ENCODE peak calls at places on chromosomes 12 and 14, in seven cellular contexts. Q, G, T, C, O, R and U are unnamed samples. For H3K9me3, the result is how much of the 10 kb centered on the place peaks cover.

GRCh38 chr12:59164991-59165718 is 244.9 kb upstream of the LRIG3 start:
- DNase-seq in Q (peak), G (peak), T (peak), C (no peak), O (no peak), R (no peak), U (peak)

GRCh38 chr12:41663487-41664258 is 475.6 kb downstream of the PDZRN4 start:
- DNase-seq in Q (peak), G (no peak), T (peak), C (no peak), O (no peak), R (no peak), U (peak)

GRCh38 chr14:60229614-60230013 is 19.4 kb upstream of the PPM1A start:
- DNase-seq in Q (no peak), G (no peak), T (no peak), C (no peak), O (no peak), R (no peak), U (no peak)

GRCh38 chr12:45051490-45052105 is 699 bp upstream of the DBX2 start:
- DNase-seq in Q (peak), G (no peak), T (no peak), C (no peak), O (no peak), R (no peak), U (no peak)

GRCh38 chr14:52873694-52874093 is 77.2 kb downstream of the FERMT2 start:
- DNase-seq in Q (peak), G (no peak), T (no peak), C (peak), O (no peak), R (peak), U (no peak)

GRCh38 chr12:75452675-75453330 is 27.8 kb upstream of the GLIPR1 start:
- DNase-seq in Q (peak), G (no peak), T (no peak), C (no peak), O (no peak), R (no peak), U (no peak)

GRCh38 chr14:65229431-65230286 is 127.3 kb upstream of the MAX start:
- DNase-seq in Q (peak), G (no peak), T (peak), C (peak), O (no peak), R (peak), U (peak)

GRCh38 chr14:92626041-92626440 is 112.5 kb downstream of the RIN3 start:
- DNase-seq in Q (no peak), G (no peak), T (no peak), C (no peak), O (no peak), R (no peak), U (no peak)

GRCh38 chr12:42296503-42297109 is 29.3 kb downstream of the ZCRB1 start:
- DNase-seq in Q (peak), G (no peak), T (peak), C (no peak), O (no peak), R (no peak), U (no peak)

GRCh38 chr12:98151105-98151504 is 364.3 kb upstream of the TMPO start:
- DNase-seq in Q (no peak), G (no peak), T (no peak), C (no peak), O (no peak), R (no peak), U (no peak)

GRCh38 chr14:101150010-101150409 is 246.5 kb upstream of the RTL1 start:
- DNase-seq in Q (no peak), G (no peak), T (no peak), C (no peak), O (no peak), R (no peak), U (no peak)

GRCh38 chr12:124738636-124739467 is 124.8 kb downstream of the SCARB1 start:
- DNase-seq in Q (no peak), G (peak), T (no peak), C (no peak), O (no peak), R (no peak), U (peak)

GRCh38 chr12:102169922-102170698 is 27.5 kb downstream of the PMCH start:
- DNase-seq in Q (peak), G (no peak), T (peak), C (peak), O (no peak), R (no peak), U (no peak)

GRCh38 chr14:85190251-85190650 is 339.7 kb upstream of the FLRT2 start:
- DNase-seq in Q (peak), G (no peak), T (no peak), C (no peak), O (no peak), R (no peak), U (no peak)

GRCh38 chr14:91482278-91483023 is 27.7 kb downstream of the PPP4R3A start:
- DNase-seq in Q (peak), G (peak), T (no peak), C (no peak), O (no peak), R (no peak), U (no peak)

GRCh38 chr12:82838123-82838522 is 151.4 kb downstream of the TMTC2 start:
- DNase-seq in Q (no peak), G (no peak), T (no peak), C (no peak), O (no peak), R (no peak), U (no peak)

GRCh38 chr12:31594681-31595080 is 3.7 kb upstream of the DENND5B start:
- DNase-seq in Q (peak), G (no peak), T (no peak), C (no peak), O (no peak), R (no peak), U (no peak)

GRCh38 chr14:79332504-79333197 is 878.7 kb downstream of the DIO2 start:
- DNase-seq in Q (no peak), G (no peak), T (no peak), C (no peak), O (no peak), R (no peak), U (peak)

GRCh38 chr12:119235352-119235751 is 56.6 kb downstream of the HSPB8 start:
- DNase-seq in Q (no peak), G (no peak), T (no peak), C (no peak), O (no peak), R (no peak), U (no peak)

GRCh38 chr12:27261866-27262265 is 17.8 kb downstream of the STK38L start:
- DNase-seq in Q (no peak), G (no peak), T (no peak), C (no peak), O (no peak), R (no peak), U (no peak)

GRCh38 chr12:4401108-4401507 is 21.6 kb upstream of the FGF23 start:
- DNase-seq in Q (no peak), G (no peak), T (no peak), C (no peak), O (no peak), R (no peak), U (no peak)

GRCh38 chr12:98060421-98060820 is 455.0 kb upstream of the TMPO start:
- DNase-seq in Q (no peak), G (no peak), T (no peak), C (no peak), O (no peak), R (no peak), U (no peak)

GRCh38 chr12:52235822-52236291 is 2.8 kb downstream of the KRT7 start:
- DNase-seq in Q (no peak), G (no peak), T (no peak), C (no peak), O (no peak), R (no peak), U (no peak)

GRCh38 chr12:122980192-122981035 is at the start of gene ARL6IP4:
- DNase-seq in Q (peak), G (no peak), T (peak), C (no peak), O (peak), R (peak), U (peak)

GRCh38 chr12:89949457-89950195 is 241.0 kb upstream of the ATP2B1 start:
- DNase-seq in Q (peak), G (no peak), T (peak), C (peak), O (no peak), R (no peak), U (no peak)

GRCh38 chr12:104722541-104723534 is 235.3 kb downstream of the SLC41A2 start:
- DNase-seq in Q (no peak), G (no peak), T (peak), C (no peak), O (no peak), R (no peak), U (no peak)

GRCh38 chr12:82593901-82594396 is 92.8 kb upstream of the TMTC2 start:
- DNase-seq in Q (no peak), G (no peak), T (no peak), C (no peak), O (no peak), R (no peak), U (peak)

GRCh38 chr12:46410495-46410894 is 37.9 kb upstream of the SLC38A2 start:
- DNase-seq in Q (no peak), G (no peak), T (no peak), C (no peak), O (no peak), R (no peak), U (no peak)

GRCh38 chr12:17028348-17028747 is 422.4 kb upstream of the LMO3 start:
- DNase-seq in Q (no peak), G (no peak), T (peak), C (no peak), O (no peak), R (no peak), U (no peak)

GRCh38 chr12:48970702-48971334 is 717 bp downstream of the WNT10B start:
- DNase-seq in Q (no peak), G (no peak), T (no peak), C (no peak), O (no peak), R (no peak), U (no peak)

GRCh38 chr12:106599302-106599701 is 16.5 kb downstream of the RFX4 start:
- DNase-seq in Q (no peak), G (no peak), T (no peak), C (no peak), O (no peak), R (no peak), U (no peak)
- H3K9me3 ChIP-seq in Q (under half), G (under half), T (under half), C (under half), O (under half), R (under half), U (under half)

DNA sequence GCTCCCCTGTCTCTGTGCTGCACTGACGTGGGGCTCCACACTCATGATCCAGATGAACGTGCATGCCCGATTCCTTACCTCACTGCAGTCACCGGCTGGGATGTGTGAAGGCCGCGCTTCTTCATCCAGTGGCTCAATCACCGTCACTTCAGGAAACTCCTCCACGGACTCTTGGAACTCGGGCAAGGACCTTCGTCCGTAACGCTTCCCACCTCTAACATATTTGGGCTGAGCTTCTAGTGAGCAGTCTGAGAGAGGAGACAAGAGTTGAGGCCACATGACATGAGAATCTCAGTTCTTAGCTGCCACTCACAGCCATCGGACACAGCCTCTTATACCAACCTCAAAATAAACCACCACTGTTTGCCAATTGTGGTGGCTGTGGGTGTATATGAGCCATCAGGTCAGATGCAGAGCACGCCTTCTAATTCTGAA is 38.3 kb downstream of the NIN start:
- DNase-seq in Q (no peak), G (no peak), T (peak), C (no peak), O (no peak), R (no peak), U (no peak)
- H3K4me3 ChIP-seq in Q (no peak), G (no peak), T (peak), C (no peak), O (no peak), R (no peak), U (no peak)

DNA sequence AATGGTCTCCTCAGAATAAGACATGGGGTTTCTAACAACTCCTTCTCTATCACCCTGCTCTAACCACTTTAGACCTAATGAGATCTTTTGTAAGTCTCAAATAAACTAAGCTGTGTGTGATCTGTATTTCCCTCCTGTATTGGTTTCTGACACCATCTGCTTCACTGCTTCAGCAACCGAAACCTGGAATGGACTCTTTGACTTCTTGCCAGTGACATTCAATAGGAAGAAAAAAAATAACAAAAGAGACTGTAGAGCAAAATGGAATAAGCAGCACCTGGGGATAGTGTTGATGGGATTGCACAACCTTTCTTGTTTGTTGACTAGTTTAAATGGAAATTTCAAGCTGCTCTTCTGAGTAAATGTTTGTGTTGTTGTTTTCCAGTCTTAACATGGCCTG is 888.5 kb upstream of the SEL1L start:
- DNase-seq in Q (no peak), G (no peak), T (no peak), C (no peak), O (no peak), R (no peak), U (no peak)
- H3K9me3 ChIP-seq in Q (under half), G (under half), T (under half), C (under half), O (under half), R (under half), U (under half)

GRCh38 chr14:22505751-22506710 is 83.0 kb downstream of the DAD1 start:
- DNase-seq in Q (no peak), G (no peak), T (peak), C (no peak), O (no peak), R (no peak), U (no peak)

GRCh38 chr14:22508150-22508457 is 80.9 kb downstream of the DAD1 start:
- DNase-seq in Q (no peak), G (no peak), T (no peak), C (no peak), O (no peak), R (no peak), U (no peak)

GRCh38 chr14:22506778-22507351 is 82.2 kb downstream of the DAD1 start:
- DNase-seq in Q (no peak), G (no peak), T (no peak), C (no peak), O (no peak), R (no peak), U (no peak)

GRCh38 chr14:22502551-22502950 is 86.5 kb downstream of the DAD1 start:
- DNase-seq in Q (no peak), G (no peak), T (no peak), C (no peak), O (no peak), R (no peak), U (no peak)

GRCh38 chr14:22505309-22505708 is 83.7 kb downstream of the DAD1 start:
- DNase-seq in Q (no peak), G (no peak), T (no peak), C (no peak), O (no peak), R (no peak), U (no peak)
- H3K4me3 ChIP-seq in Q (no peak), G (no peak), T (peak), C (no peak), O (no peak), R (no peak), U (no peak)

DNA sequence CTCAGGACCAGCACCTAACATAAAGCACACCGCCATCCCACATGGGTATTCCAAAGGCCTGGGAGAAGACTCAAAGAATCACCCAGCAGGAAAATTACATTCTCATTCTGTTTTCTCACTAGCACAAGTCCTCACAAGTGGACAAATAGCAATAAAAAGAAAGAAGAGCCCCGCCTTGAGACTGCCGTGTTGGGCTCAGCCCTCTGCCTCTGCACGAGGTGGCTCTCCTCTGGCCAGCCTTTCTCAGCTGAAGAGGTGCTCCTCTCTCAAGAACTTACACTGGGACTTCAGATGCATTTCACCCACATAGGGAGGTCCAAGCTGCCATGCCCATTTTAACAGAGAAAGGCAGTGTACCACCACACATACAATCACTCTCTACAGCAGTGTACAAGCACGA is 207.4 kb downstream of the SPTSSA start:
- DNase-seq in Q (no peak), G (no peak), T (no peak), C (no peak), O (no peak), R (no peak), U (no peak)
- H3K9me3 ChIP-seq in Q (under half), G (under half), T (under half), C (under half), O (under half), R (under half), U (under half)

GRCh38 chr12:92134638-92135274 is 10.9 kb downstream of the BTG1 start:
- DNase-seq in Q (peak), G (no peak), T (no peak), C (no peak), O (no peak), R (no peak), U (no peak)
- H3K4me3 ChIP-seq in Q (peak), G (no peak), T (peak), C (peak), O (no peak), R (no peak), U (no peak)

GRCh38 chr12:69765515-69765914 is 26.9 kb downstream of the RAB3IP start:
- DNase-seq in Q (no peak), G (no peak), T (no peak), C (no peak), O (no peak), R (no peak), U (no peak)
- H3K9me3 ChIP-seq in Q (under half), G (under half), T (half or more), C (under half), O (under half), R (under half), U (under half)

GRCh38 chr14:75373616-75374015 is 54.2 kb upstream of the JDP2 start:
- DNase-seq in Q (no peak), G (no peak), T (no peak), C (no peak), O (no peak), R (no peak), U (no peak)
- H3K4me3 ChIP-seq in Q (no peak), G (no peak), T (no peak), C (no peak), O (no peak), R (no peak), U (no peak)

GRCh38 chr12:128908254-128908653 is 55.0 kb downstream of the GLT1D1 start:
- DNase-seq in Q (no peak), G (no peak), T (no peak), C (no peak), O (no peak), R (no peak), U (no peak)
- H3K9me3 ChIP-seq in Q (under half), G (under half), T (under half), C (under half), O (under half), R (under half), U (under half)

DNA sequence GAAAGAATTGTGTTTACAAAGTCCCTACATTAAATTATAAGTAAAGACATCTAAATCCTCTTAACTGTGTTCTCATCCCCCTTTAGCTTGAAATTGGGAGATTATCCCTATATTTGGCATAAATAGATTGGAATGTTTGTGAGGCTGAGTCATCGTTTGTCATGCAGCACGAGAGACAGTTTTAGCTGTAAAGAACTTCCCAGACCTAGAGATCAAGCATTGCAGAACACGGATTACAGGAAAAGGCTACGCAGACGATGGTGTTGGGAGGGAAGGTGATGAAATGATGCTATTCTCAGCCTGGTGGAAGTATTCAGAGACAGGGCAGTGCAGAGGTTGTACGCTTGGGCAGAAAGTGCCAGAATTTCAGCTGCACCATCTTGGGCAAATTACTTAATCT is 93.8 kb downstream of the PTPRB start:
- DNase-seq in Q (peak), G (peak), T (no peak), C (no peak), O (no peak), R (no peak), U (no peak)
- H3K4me3 ChIP-seq in Q (no peak), G (no peak), T (no peak), C (no peak), O (no peak), R (no peak), U (no peak)